ENCODE peak calls at places on chromosomes 5 and 9, in six cellular contexts. W is hepatocyte, X is pancreas, O is cardiac fibroblast, K is GM12878, U is OCI-LY7. V is an unnamed sample.
A peak's percentile ranks its signal among the peaks of the same experiment; 100 is the strongest.

GRCh38 chr9:131762356-131762932 is 22.6 kb upstream of the RAPGEF1 start:
- DNase-seq in W (peak; percentile 90), X (peak; percentile 59), O (peak; percentile 66), K (no peak), U (peak; percentile 75), V (peak; percentile 88)

GRCh38 chr9:20838218-20838617 is 154.2 kb downstream of the FOCAD start:
- DNase-seq in W (no peak), X (no peak), O (peak; percentile 9), K (no peak), U (no peak), V (no peak)

GRCh38 chr9:3441197-3441816 is 84.5 kb downstream of the RFX3 start:
- DNase-seq in W (peak; percentile 58), X (peak; percentile 31), O (peak; percentile 83), K (peak; percentile 24), U (peak; percentile 74), V (peak; percentile 42)

GRCh38 chr5:112141582-112141981 is 277.5 kb downstream of the EPB41L4A start:
- DNase-seq in W (no peak), X (no peak), O (no peak), K (no peak), U (no peak), V (no peak)

GRCh38 chr5:88889165-88890069 is 6.4 kb upstream of the MEF2C start:
- DNase-seq in W (peak; percentile 49), X (peak; percentile 10), O (peak; percentile 49), K (no peak), U (no peak), V (no peak)

GRCh38 chr9:129208191-129209091 is 30.4 kb upstream of the IER5L start:
- DNase-seq in W (peak; percentile 71), X (no peak), O (no peak), K (no peak), U (peak; percentile 42), V (no peak)

GRCh38 chr5:158538506-158539074 is 561.1 kb downstream of the EBF1 start:
- DNase-seq in W (no peak), X (no peak), O (no peak), K (peak; percentile 27), U (peak; percentile 69), V (no peak)

GRCh38 chr5:123865641-123866040 is 353.7 kb downstream of the CSNK1G3 start:
- DNase-seq in W (no peak), X (no peak), O (no peak), K (no peak), U (no peak), V (no peak)

GRCh38 chr5:36200513-36200912 is 41.2 kb downstream of the NADK2 start:
- DNase-seq in W (no peak), X (no peak), O (peak; percentile 49), K (no peak), U (no peak), V (no peak)

GRCh38 chr9:35603506-35603985 is 1.5 kb upstream of the TESK1 start:
- DNase-seq in W (peak; percentile 57), X (no peak), O (peak; percentile 91), K (no peak), U (no peak), V (peak; percentile 65)

GRCh38 chr9:91898451-91899433 is 51.3 kb downstream of the ROR2 start:
- DNase-seq in W (peak; percentile 58), X (no peak), O (peak; percentile 69), K (no peak), U (no peak), V (no peak)

GRCh38 chr9:78682206-78682605 is 385.3 kb downstream of the PSAT1 start:
- DNase-seq in W (no peak), X (no peak), O (no peak), K (no peak), U (no peak), V (no peak)

GRCh38 chr9:98333703-98334582 is 78.5 kb upstream of the TBC1D2 start:
- DNase-seq in W (no peak), X (no peak), O (peak; percentile 82), K (no peak), U (no peak), V (no peak)

GRCh38 chr5:1514027-1514818 is 9.5 kb downstream of the LPCAT1 start:
- DNase-seq in W (no peak), X (no peak), O (no peak), K (no peak), U (no peak), V (peak; percentile 44)
- H3K4me3 ChIP-seq in W (no peak overlapping the region), X (no peak overlapping the region), O (no peak overlapping the region), K (no peak overlapping the region), U (no peak overlapping the region), V (no peak overlapping the region)

GRCh38 chr9:90774682-90775081 is 26.9 kb upstream of the SYK start:
- DNase-seq in W (no peak), X (no peak), O (no peak), K (peak; percentile 90), U (peak; percentile 97), V (no peak)

GRCh38 chr9:90770927-90771326 is 30.7 kb upstream of the SYK start:
- DNase-seq in W (no peak), X (no peak), O (no peak), K (no peak), U (no peak), V (no peak)

GRCh38 chr9:90775657-90776056 is 26.0 kb upstream of the SYK start:
- DNase-seq in W (no peak), X (no peak), O (no peak), K (no peak), U (peak; percentile 45), V (no peak)

GRCh38 chr9:90772381-90772780 is 29.2 kb upstream of the SYK start:
- DNase-seq in W (no peak), X (no peak), O (no peak), K (no peak), U (no peak), V (no peak)

GRCh38 chr9:90773593-90773992 is 28.0 kb upstream of the SYK start:
- DNase-seq in W (peak; percentile 52), X (no peak), O (peak; percentile 2), K (no peak), U (peak; percentile 66), V (no peak)
- TF ChIP-seq CTCF in W (peak; percentile 54), X (peak; percentile 13), O (no peak), K (peak; percentile 42), U (peak; percentile 78), V (no peak)

GRCh38 chr9:111271481-111272080 is 58.4 kb downstream of the OR2K2 start:
- DNase-seq in W (no peak), X (no peak), O (no peak), K (no peak), U (no peak), V (no peak)
- H3K4me3 ChIP-seq in W (no peak overlapping the region), X (no peak overlapping the region), O (no peak overlapping the region), K (no peak overlapping the region), U (no peak overlapping the region), V (no peak overlapping the region)

DNA sequence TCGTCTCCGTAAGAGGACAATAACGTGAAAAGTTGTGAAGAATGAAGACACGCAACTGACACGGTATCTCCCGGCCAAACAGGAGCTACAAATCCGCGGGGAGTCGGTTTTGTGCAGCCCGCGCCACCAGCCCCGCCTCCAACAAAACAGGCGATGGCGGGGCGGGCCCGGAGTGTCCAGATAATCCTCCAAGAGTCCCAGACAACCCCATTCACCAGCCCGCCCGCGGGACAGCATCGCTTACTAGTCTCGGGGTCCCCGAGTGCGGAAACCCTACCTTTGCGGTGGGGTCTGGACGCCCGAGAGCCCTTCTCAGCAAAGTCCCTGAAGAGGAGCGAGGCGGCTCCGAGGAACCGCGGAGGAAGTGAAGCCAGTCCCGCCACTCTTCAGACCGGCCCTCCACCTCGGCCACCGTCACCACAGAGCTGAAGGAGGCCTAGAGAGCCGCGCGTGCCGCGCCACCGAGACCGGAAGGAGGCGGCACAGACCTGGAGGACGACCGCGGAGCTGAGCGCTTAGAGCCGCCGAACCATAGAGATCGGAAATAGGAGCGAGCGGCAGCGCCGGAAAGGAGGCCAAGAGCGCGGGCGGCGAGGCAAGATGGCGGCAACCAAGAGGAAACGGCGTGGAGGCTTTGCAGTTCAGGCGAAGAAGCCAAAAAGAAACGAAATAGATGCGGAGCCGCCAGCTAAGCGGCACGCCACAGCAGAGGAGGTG is at the start of the genes BRIX1 and RAD1:
- DNase-seq in W (peak; percentile 98), X (peak; percentile 96), O (peak; percentile 98), K (peak; percentile 86), U (peak; percentile 96), V (peak; percentile 97)
- TF ChIP-seq CTCF in W (peak; percentile 31), X (no peak), O (no peak), K (peak; percentile 12), U (no peak), V (no peak)

GRCh38 chr5:79561525-79561893 is 47.6 kb upstream of the HOMER1 start:
- DNase-seq in W (no peak), X (no peak), O (no peak), K (no peak), U (no peak), V (no peak)
- H3K4me3 ChIP-seq in W (no peak overlapping the region), X (no peak overlapping the region), O (no peak overlapping the region), K (no peak overlapping the region), U (no peak overlapping the region), V (no peak overlapping the region)